ENCODE peak calls at places on chromosomes 4 and X, in five cellular contexts. K, E, Y, X and M are unnamed samples.

GRCh38 chrX:153902388-153902787 is 2.1 kb upstream of the AVPR2 start:
- DNase-seq in E (no peak), X (no peak), K (no peak), Y (no peak), M (no peak)

GRCh38 chr4:8585721-8586161 is 5.5 kb downstream of the GPR78 start:
- DNase-seq in X (no peak), E (no peak), K (no peak), Y (peak), M (peak)

GRCh38 chrX:73262991-73263390 is 48.3 kb upstream of the NAP1L2 start:
- DNase-seq in E (no peak), X (no peak), Y (no peak), K (peak), M (no peak)

GRCh38 chr4:38574559-38575333 is 89.3 kb upstream of the KLF3 start:
- DNase-seq in X (peak), E (no peak), K (no peak), Y (peak), M (no peak)

GRCh38 chr4:102503831-102504786 is 3.0 kb downstream of the NFKB1 start:
- DNase-seq in K (no peak), E (no peak), X (no peak), Y (no peak), M (no peak)

GRCh38 chrX:19174401-19175025 is 52.2 kb upstream of the ADGRG2 start:
- DNase-seq in K (no peak), X (no peak), E (no peak), Y (no peak), M (no peak)

GRCh38 chr4:82851902-82852750 is 38.8 kb downstream of the SEC31A start:
- DNase-seq in K (peak), X (no peak), E (no peak), Y (no peak), M (no peak)

GRCh38 chrX:136047001-136047642 is 61.9 kb downstream of the SLC9A6 start:
- DNase-seq in K (no peak), Y (no peak), X (no peak), E (no peak), M (no peak)

GRCh38 chr4:6618386-6619115 is 21.9 kb upstream of the MRFAP1 start:
- DNase-seq in E (no peak), K (no peak), Y (no peak), X (no peak), M (no peak)

GRCh38 chrX:72304877-72305276 is 837 bp downstream of the CITED1 start:
- DNase-seq in X (no peak), Y (no peak), K (no peak), E (peak), M (peak)

GRCh38 chrX:153812220-153812619 is 17.8 kb downstream of the SSR4 start:
- DNase-seq in E (no peak), K (no peak), Y (no peak), X (no peak), M (no peak)

GRCh38 chrX:91279479-91279878 is 155.2 kb upstream of the PABPC5 start:
- DNase-seq in K (no peak), X (no peak), Y (no peak), E (no peak), M (no peak)

GRCh38 chr4:129839687-129840086 is 743.7 kb downstream of the C4orf33 start:
- DNase-seq in Y (no peak), E (no peak), K (no peak), X (no peak), M (no peak)

GRCh38 chrX:132491191-132491590 is 2.4 kb upstream of the MBNL3 start:
- DNase-seq in K (peak), X (peak), Y (peak), E (no peak), M (no peak)

GRCh38 chrX:68443155-68443868 is 10.0 kb upstream of the OPHN1 start:
- DNase-seq in K (no peak), E (no peak), Y (no peak), X (no peak), M (no peak)